ENCODE peak calls at places on chromosome 13, in four cellular contexts. U, X, O and R are unnamed samples.

GRCh38 chr13:97133554-97133953 is 88.6 kb upstream of the MBNL2 start:
- DNase-seq in U (no peak), X (no peak), O (no peak), R (no peak)

GRCh38 chr13:75636339-75637095 is 387 bp downstream of the LMO7 start:
- DNase-seq in O (peak; percentile 26), U (peak; percentile 43), X (no peak), R (peak; percentile 32)

GRCh38 chr13:98141509-98141908 is 1.4 kb upstream of the FARP1 start:
- DNase-seq in O (no peak), U (no peak), X (no peak), R (no peak)

GRCh38 chr13:30698023-30698422 is 37.3 kb upstream of the ALOX5AP start:
- DNase-seq in X (no peak), U (no peak), O (no peak), R (no peak)

GRCh38 chr13:28566283-28566682 is 71.4 kb upstream of the FLT1 start:
- DNase-seq in O (no peak), X (no peak), U (no peak), R (no peak)

GRCh38 chr13:46181799-46182490 is at the start of gene LCP1:
- DNase-seq in X (no peak), U (peak; percentile 87), O (no peak), R (no peak)

GRCh38 chr13:21429217-21429616 is 29.9 kb downstream of the ZDHHC20 start:
- DNase-seq in O (no peak), U (no peak), X (no peak), R (no peak)

GRCh38 chr13:90868321-90868920 is 479.1 kb upstream of the MIR17HG start:
- DNase-seq in O (peak; percentile 3), X (no peak), U (no peak), R (peak; percentile 55)

GRCh38 chr13:111510502-111511218 is 190.2 kb downstream of the TEX29 start:
- DNase-seq in U (no peak), X (no peak), O (no peak), R (no peak)

GRCh38 chr13:74464656-74465055 is 330.5 kb upstream of the KLF12 start:
- DNase-seq in X (no peak), U (no peak), O (no peak), R (no peak)

GRCh38 chr13:90105881-90106496 is 1241.5 kb upstream of the MIR17HG start:
- DNase-seq in U (no peak), O (no peak), X (no peak), R (no peak)

GRCh38 chr13:25267715-25268114 is 19.6 kb downstream of the MTMR6 start:
- DNase-seq in O (no peak), X (no peak), U (no peak), R (no peak)

GRCh38 chr13:79349011-79349410 is 57.0 kb downstream of the RBM26 start:
- DNase-seq in U (no peak), O (no peak), X (no peak), R (no peak)

GRCh38 chr13:45696610-45697226 is 5.4 kb upstream of the CBY2 start:
- DNase-seq in X (no peak), U (no peak), O (peak; percentile 32), R (no peak)

GRCh38 chr13:62706035-62706434 is 1290.4 kb upstream of the PCDH20 start:
- DNase-seq in X (no peak), U (no peak), O (peak; percentile 18), R (no peak)